ENCODE peak calls at places on chromosomes 7 and 10, in nine cellular contexts. U, J, X, M, Z, B, R, V and G are unnamed samples.

GRCh38 chr10:70551971-70552422 is 50.5 kb downstream of the PRF1 start:
- DNase-seq in M (no peak), J (peak), U (no peak), R (no peak), X (no peak), V (no peak), Z (peak), B (no peak), G (peak)

GRCh38 chr7:45026984-45027773 is 27.2 kb downstream of the CCM2 start:
- DNase-seq in R (no peak), V (no peak), Z (peak), J (peak), X (no peak), U (no peak), B (peak), M (no peak), G (no peak)

GRCh38 chr7:71784180-71784579 is 628.0 kb downstream of the CALN1 start:
- DNase-seq in M (no peak), U (no peak), X (no peak), B (no peak), J (no peak), V (no peak), R (no peak), Z (no peak), G (no peak)

GRCh38 chr10:91380873-91381561 is 29.1 kb upstream of the HECTD2 start:
- DNase-seq in V (peak), B (no peak), J (no peak), Z (no peak), R (no peak), M (no peak), X (peak), U (peak), G (no peak)

GRCh38 chr7:24981544-24981951 is 1.6 kb upstream of the OSBPL3 start:
- DNase-seq in J (peak), X (peak), U (peak), V (peak), M (peak), R (peak), B (peak), Z (peak), G (peak)

GRCh38 chr7:23332881-23333612 is 33.9 kb downstream of the MALSU1 start:
- DNase-seq in R (no peak), X (peak), M (no peak), U (no peak), J (peak), V (peak), B (no peak), Z (peak), G (peak)

GRCh38 chr10:110737886-110738634 is 93.9 kb downstream of the RBM20 start:
- DNase-seq in B (no peak), R (no peak), U (no peak), X (peak), J (peak), M (no peak), Z (peak), V (no peak), G (peak)

GRCh38 chr7:150734293-150734692 is 2.9 kb upstream of the GIMAP5 start:
- DNase-seq in R (no peak), V (no peak), B (no peak), X (no peak), M (no peak), J (no peak), Z (no peak), U (no peak), G (no peak)

GRCh38 chr7:139669106-139670061 is 108.4 kb downstream of the HIPK2 start:
- DNase-seq in M (no peak), B (no peak), R (no peak), J (no peak), Z (no peak), V (no peak), X (no peak), U (no peak), G (no peak)

GRCh38 chr10:13016413-13016812 is 14.9 kb upstream of the CCDC3 start:
- DNase-seq in M (no peak), X (no peak), V (no peak), U (no peak), B (no peak), R (no peak), J (peak), Z (peak), G (peak)

GRCh38 chr10:117741524-117741923 is 199.0 kb downstream of the EMX2 start:
- DNase-seq in Z (no peak), B (no peak), J (no peak), X (no peak), R (no peak), M (no peak), V (no peak), U (no peak), G (no peak)
- TF ChIP-seq CTCF in Z (peak), B (no peak), J (no peak), X (no peak), R (no peak), M (peak), V (no peak), U (peak), G (peak)

DNA sequence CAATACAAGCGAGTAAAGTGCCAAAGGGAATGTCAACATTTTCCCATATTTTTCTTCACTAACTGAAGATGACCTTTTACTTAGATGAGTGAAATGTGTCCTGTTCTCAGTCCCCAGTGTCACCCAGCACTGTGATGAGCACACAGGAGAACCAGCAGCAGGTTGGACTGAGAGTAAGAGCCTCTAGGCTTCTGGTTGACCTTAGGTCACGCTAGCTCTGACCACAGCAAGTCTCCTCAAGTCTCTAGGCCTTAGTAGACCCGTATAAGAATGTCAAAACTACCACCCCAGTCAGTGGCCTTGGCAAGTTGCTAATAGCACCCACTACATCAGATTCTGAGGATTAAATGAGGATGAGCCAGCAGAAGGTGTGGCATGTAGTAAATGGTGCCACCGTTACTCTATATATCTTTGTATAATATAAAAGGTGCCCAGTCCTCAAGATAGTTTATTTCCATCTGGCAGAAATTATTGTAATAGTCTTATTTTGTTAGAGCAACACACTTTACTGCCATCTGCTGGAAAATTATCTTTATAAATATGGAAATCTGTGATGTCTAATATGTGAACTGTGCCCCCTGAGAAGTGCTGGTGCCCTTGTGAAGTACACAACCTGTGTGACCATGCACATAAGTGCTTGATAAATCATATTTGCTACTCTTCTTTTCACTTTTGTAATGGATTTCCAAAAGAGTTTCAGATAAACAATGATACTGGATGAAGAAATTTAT is 75.7 kb downstream of the SPAG6 start:
- DNase-seq in X (no peak), J (peak), R (no peak), B (peak), V (no peak), M (no peak), U (no peak), Z (peak), G (peak)
- TF ChIP-seq CTCF in X (no peak), J (peak), R (peak), B (peak), V (peak), M (no peak), U (no peak), Z (no peak), G (peak)

GRCh38 chr10:49115015-49115795 is at the start of gene VSTM4:
- DNase-seq in X (peak), Z (peak), U (peak), B (peak), V (peak), R (no peak), J (peak), M (peak), G (peak)
- TF ChIP-seq CTCF in X (no peak), Z (no peak), U (no peak), B (no peak), V (peak), R (no peak), J (no peak), M (no peak), G (no peak)

GRCh38 chr10:106771132-106771531 is 393.4 kb downstream of the SORCS1 start:
- DNase-seq in V (no peak), U (no peak), M (no peak), X (no peak), B (no peak), J (no peak), R (no peak), Z (no peak), G (no peak)

GRCh38 chr10:106768204-106768603 is 396.3 kb downstream of the SORCS1 start:
- DNase-seq in R (no peak), J (no peak), U (no peak), V (no peak), M (no peak), X (no peak), B (no peak), Z (no peak), G (no peak)

GRCh38 chr10:106764360-106764759 is 400.1 kb downstream of the SORCS1 start:
- DNase-seq in X (no peak), R (no peak), B (no peak), U (no peak), V (no peak), M (no peak), Z (no peak), J (no peak), G (no peak)

GRCh38 chr10:106765355-106765754 is 399.2 kb downstream of the SORCS1 start:
- DNase-seq in V (no peak), J (no peak), B (no peak), M (peak), Z (no peak), R (no peak), X (no peak), U (no peak), G (no peak)
- TF ChIP-seq CTCF in V (no peak), J (no peak), B (no peak), M (peak), Z (no peak), R (no peak), X (no peak), U (no peak), G (no peak)